ENCODE peak calls at places on chromosome 10, in four cellular contexts. L is AG09319, R is cardiac muscle cell, J is colonic mucosa. C is an unnamed sample.

GRCh38 chr10:85979598-85979997 is 387.0 kb downstream of the GRID1 start:
- DNase-seq in L (no peak), J (no peak), R (no peak), C (no peak)

GRCh38 chr10:43076876-43077420 is at the start of gene RET:
- DNase-seq in R (peak; percentile 44), J (peak; percentile 63), L (no peak), C (no peak)

GRCh38 chr10:122499491-122499941 is 38.2 kb downstream of the HTRA1 start:
- DNase-seq in J (peak; percentile 42), R (no peak), L (peak; percentile 72), C (no peak)

GRCh38 chr10:103583871-103584215 is 90.3 kb downstream of the NEURL1 start:
- DNase-seq in L (no peak), J (no peak), R (no peak), C (no peak)

GRCh38 chr10:2933519-2933918 is 133.8 kb upstream of the PFKP start:
- DNase-seq in L (no peak), R (no peak), J (no peak), C (no peak)

GRCh38 chr10:79102056-79102874 is 33.5 kb downstream of the ZMIZ1 start:
- DNase-seq in L (no peak), J (peak; percentile 67), R (peak; percentile 81), C (no peak)

GRCh38 chr10:119542990-119543813 is 683 bp upstream of the RGS10 start:
- DNase-seq in R (peak; percentile 64), L (no peak), J (peak; percentile 74), C (peak; percentile 49)

GRCh38 chr10:108388716-108389115 is 1224.2 kb upstream of the SORCS1 start:
- DNase-seq in J (no peak), R (no peak), L (no peak), C (no peak)

GRCh38 chr10:122557516-122557915 is 3.0 kb upstream of the DMBT1 start:
- DNase-seq in L (no peak), R (no peak), J (no peak), C (no peak)

GRCh38 chr10:103896225-103896624 is 21.8 kb downstream of the STN1 start:
- DNase-seq in R (no peak), J (no peak), L (no peak), C (no peak)

GRCh38 chr10:8392216-8392615 is 337.7 kb downstream of the GATA3 start:
- DNase-seq in L (no peak), J (no peak), R (no peak), C (no peak)

GRCh38 chr10:74174533-74174932 is 23.5 kb downstream of the ADK start:
- DNase-seq in R (no peak), L (no peak), J (no peak), C (no peak)

GRCh38 chr10:127196955-127197432 is 603 bp upstream of the INSYN2A start:
- DNase-seq in R (no peak), L (no peak), J (no peak), C (no peak)

GRCh38 chr10:127195571-127196226 is 692 bp downstream of the INSYN2A start:
- DNase-seq in J (no peak), R (peak; percentile 17), L (no peak), C (no peak)

GRCh38 chr10:127194598-127194997 is 1.8 kb downstream of the INSYN2A start:
- DNase-seq in L (no peak), R (no peak), J (no peak), C (no peak)

GRCh38 chr10:127195041-127195506 is 1.3 kb downstream of the INSYN2A start:
- DNase-seq in L (no peak), J (no peak), R (peak; percentile 21), C (peak; percentile 4)

DNA sequence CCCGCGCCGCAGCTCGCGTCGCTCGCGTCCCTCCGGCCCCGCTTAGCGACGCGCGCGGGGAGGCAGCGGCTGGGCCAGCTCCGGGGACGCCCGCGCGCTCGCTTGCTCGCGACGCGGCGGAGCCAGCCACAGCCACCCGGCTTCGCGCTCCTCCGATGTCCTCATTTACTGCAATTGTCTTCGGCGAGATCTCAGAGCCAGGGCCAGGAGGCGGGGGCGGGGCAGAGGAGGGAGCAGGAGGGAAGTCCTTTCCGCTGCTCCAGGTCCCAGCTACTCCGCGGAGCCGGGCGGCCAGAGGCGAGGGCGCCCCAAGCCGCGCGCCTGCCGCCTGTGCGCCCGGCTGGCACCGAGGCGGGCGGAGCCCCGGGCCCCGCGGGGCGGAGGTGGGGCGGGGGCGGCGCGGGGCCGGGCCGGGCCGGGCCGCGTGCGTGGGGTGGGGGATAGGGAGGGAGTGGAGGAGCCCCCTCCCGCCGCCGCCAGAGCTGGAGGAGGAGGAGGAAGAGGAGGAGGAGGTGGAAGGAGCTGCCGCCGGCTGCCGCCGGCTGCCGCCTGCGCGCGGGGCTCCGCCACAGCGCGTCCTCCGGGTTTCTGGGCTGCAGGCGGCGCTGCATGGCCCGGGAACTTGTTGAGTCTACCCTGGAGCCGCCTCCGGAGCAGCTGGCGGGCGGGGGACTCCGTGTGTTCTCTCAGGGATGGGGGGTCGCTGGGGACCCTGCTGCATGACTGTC is at the start of gene INSYN2A:
- DNase-seq in J (peak; percentile 30), R (peak; percentile 47), L (no peak), C (peak; percentile 20)
- TF ChIP-seq CTCF in J (no peak), R (peak; percentile 42), L (peak; percentile 26), C (peak; percentile 59)

GRCh38 chr10:69123306-69123746 is 652 bp upstream of the VPS26A start:
- DNase-seq in L (peak; percentile 34), R (peak; percentile 83), J (peak; percentile 69), C (peak; percentile 52)
- TF ChIP-seq CTCF in L (peak; percentile 43), R (peak; percentile 50), J (no peak), C (peak; percentile 62)

DNA sequence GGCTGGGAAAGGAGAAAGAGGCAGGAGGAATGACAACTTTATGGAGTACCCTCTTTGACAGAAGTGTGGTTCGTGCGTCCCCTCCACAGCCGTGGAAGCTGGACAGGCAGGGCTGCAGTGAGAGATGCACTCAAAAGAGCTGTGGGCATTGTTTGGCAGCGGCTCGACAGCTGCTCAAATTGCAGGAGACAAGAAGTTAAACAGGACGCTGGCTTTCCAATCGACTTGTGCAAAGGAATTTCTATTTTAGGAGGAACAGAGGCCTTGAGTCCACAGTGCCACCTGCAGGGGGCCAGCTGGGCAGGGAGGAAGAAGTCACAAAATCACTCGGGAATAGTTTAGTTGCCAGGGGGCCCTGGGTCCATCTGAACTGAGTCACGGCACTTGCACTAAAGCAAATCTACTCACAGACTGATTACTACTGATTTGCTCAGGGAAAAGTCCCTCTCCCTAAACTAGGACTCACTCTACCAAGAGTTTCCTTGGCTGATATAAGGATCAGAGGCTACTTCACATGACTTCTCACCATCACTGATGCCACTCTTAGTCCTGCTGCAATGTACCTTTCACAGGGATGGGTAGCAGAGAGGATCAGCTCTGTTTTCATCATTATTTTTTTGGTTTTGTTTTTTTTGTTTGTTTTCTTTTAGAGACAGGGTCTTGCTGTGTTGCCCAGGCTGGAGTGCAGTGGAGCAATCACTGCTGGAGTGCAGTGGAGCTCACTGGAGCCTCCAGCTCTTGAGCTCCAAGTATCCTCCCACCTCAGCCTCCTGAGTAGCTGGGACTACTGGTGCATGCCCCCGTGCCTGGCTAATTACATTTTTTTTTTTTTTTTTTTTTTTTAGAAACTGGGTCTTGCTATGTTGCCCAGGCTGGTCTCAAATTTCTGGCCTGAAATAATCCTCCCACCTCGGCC is 200.8 kb downstream of the JCAD start:
- DNase-seq in J (peak; percentile 59), L (peak; percentile 53), R (peak; percentile 93), C (peak; percentile 53)
- TF ChIP-seq CTCF in J (peak; percentile 60), L (peak; percentile 81), R (peak; percentile 67), C (peak; percentile 83)

GRCh38 chr10:47384148-47384921 is at the start of gene ZNF488:
- DNase-seq in L (peak; percentile 39), J (peak; percentile 92), R (peak; percentile 89), C (peak; percentile 12)
- TF ChIP-seq CTCF in L (no peak), J (no peak), R (no peak), C (no peak)